ENCODE peak calls at places on chromosomes 2 and 18, in nine cellular contexts. P is GM23338, R is spleen, B is left lung, X is esophagus squamous epithelium, C is ovary, Q is cardiac muscle cell, E is psoas muscle, H is uterus. W is an unnamed sample.

GRCh38 chr2:238139841-238140439 is 1.5 kb downstream of the KLHL30 start:
- DNase-seq in P (no peak), B (peak; percentile 61), E (no peak), C (no peak), R (no peak), X (no peak), H (no peak), Q (no peak), W (no peak)

GRCh38 chr2:198004921-198005829 is 200.8 kb downstream of the PLCL1 start:
- DNase-seq in X (no peak), B (no peak), Q (peak; percentile 38), E (peak; percentile 28), P (no peak), H (no peak), R (no peak), C (no peak), W (no peak)

GRCh38 chr2:64374686-64375085 is 79.3 kb upstream of the LGALSL start:
- DNase-seq in R (no peak), Q (no peak), E (peak; percentile 53), C (no peak), B (no peak), X (no peak), H (no peak), P (no peak), W (peak; percentile 57)

GRCh38 chr2:155205201-155205600 is 506.7 kb downstream of the KCNJ3 start:
- DNase-seq in X (no peak), C (no peak), Q (peak; percentile 67), P (no peak), H (no peak), E (no peak), R (no peak), B (no peak), W (no peak)

GRCh38 chr18:36850527-36851201 is 21.7 kb downstream of the KIAA1328 start:
- DNase-seq in B (no peak), H (no peak), R (no peak), Q (no peak), C (no peak), X (no peak), P (no peak), E (no peak), W (no peak)

GRCh38 chr18:26298107-26298506 is 71.9 kb downstream of the TAF4B start:
- DNase-seq in E (no peak), P (no peak), Q (no peak), R (no peak), C (no peak), B (no peak), X (no peak), H (no peak), W (no peak)

GRCh38 chr2:187986392-187987105 is 305.1 kb upstream of the GULP1 start:
- DNase-seq in B (no peak), E (no peak), P (no peak), H (no peak), Q (no peak), C (no peak), R (no peak), X (no peak), W (no peak)

GRCh38 chr2:99881901-99882591 is 260.3 kb downstream of the AFF3 start:
- DNase-seq in P (peak; percentile 28), C (no peak), B (peak; percentile 20), E (no peak), H (peak; percentile 36), Q (peak; percentile 77), R (no peak), X (no peak), W (no peak)

GRCh38 chr2:98026927-98027522 is 31.3 kb upstream of the TMEM131 start:
- DNase-seq in C (no peak), Q (no peak), R (no peak), B (no peak), E (no peak), H (no peak), X (no peak), P (no peak), W (peak; percentile 35)

GRCh38 chr2:204108301-204108700 is 171.7 kb downstream of the ICOS start:
- DNase-seq in C (no peak), Q (peak; percentile 49), X (no peak), R (no peak), B (no peak), E (no peak), P (peak; percentile 69), H (peak; percentile 51), W (no peak)

GRCh38 chr2:115654362-115654761 is 1211.9 kb downstream of the DPP10 start:
- DNase-seq in B (no peak), Q (no peak), P (no peak), R (no peak), C (no peak), H (no peak), E (no peak), X (no peak), W (no peak)

GRCh38 chr2:208373460-208374089 is 33.0 kb upstream of the PTH2R start:
- DNase-seq in P (peak; percentile 82), Q (peak; percentile 63), H (peak; percentile 26), X (no peak), R (no peak), E (no peak), C (peak; percentile 23), B (no peak), W (peak; percentile 57)

GRCh38 chr2:48482774-48483173 is 47.2 kb upstream of the STON1 start:
- DNase-seq in B (no peak), H (no peak), E (no peak), R (no peak), C (no peak), X (no peak), Q (no peak), P (no peak), W (no peak)

GRCh38 chr2:133434962-133435668 is 133.1 kb downstream of the NCKAP5 start:
- DNase-seq in R (no peak), X (no peak), P (no peak), E (no peak), C (no peak), B (no peak), Q (no peak), H (no peak), W (peak; percentile 27)

GRCh38 chr2:102736174-102736606 is 25.6 kb upstream of the TMEM182 start:
- DNase-seq in P (no peak), H (no peak), Q (no peak), C (peak; percentile 23), E (no peak), B (peak; percentile 61), X (no peak), R (no peak), W (peak; percentile 56)

GRCh38 chr2:112626604-112627059 is 19.1 kb upstream of the SLC20A1 start:
- DNase-seq in P (peak; percentile 72), X (no peak), C (peak; percentile 39), Q (peak; percentile 62), R (peak; percentile 91), E (peak; percentile 75), H (peak; percentile 44), B (peak; percentile 88), W (peak; percentile 63)

GRCh38 chr2:171522057-171522803 is at the start of gene CYBRD1:
- DNase-seq in E (peak; percentile 91), X (peak; percentile 11), P (peak; percentile 77), R (peak; percentile 86), H (peak; percentile 85), C (peak; percentile 88), Q (peak; percentile 43), B (peak; percentile 94), W (peak; percentile 40)

GRCh38 chr18:30280861-30281470 is 761.6 kb downstream of the DSC3 start:
- DNase-seq in P (peak; percentile 84), Q (peak; percentile 80), R (no peak), E (no peak), X (no peak), H (no peak), C (no peak), B (no peak), W (peak; percentile 30)

GRCh38 chr2:19543271-19544019 is 185.0 kb upstream of the OSR1 start:
- DNase-seq in R (no peak), B (no peak), Q (no peak), X (no peak), P (no peak), E (no peak), H (no peak), C (no peak), W (no peak)

GRCh38 chr2:19540739-19541503 is 182.5 kb upstream of the OSR1 start:
- DNase-seq in E (no peak), C (no peak), H (no peak), Q (no peak), B (no peak), P (no peak), X (no peak), R (no peak), W (peak; percentile 25)

GRCh38 chr2:19542796-19543195 is 184.4 kb upstream of the OSR1 start:
- DNase-seq in Q (no peak), B (no peak), C (no peak), H (no peak), R (no peak), X (no peak), P (no peak), E (no peak), W (no peak)

GRCh38 chr2:19544020-19544383 is 185.6 kb upstream of the OSR1 start:
- DNase-seq in R (no peak), H (no peak), E (no peak), Q (no peak), X (no peak), C (no peak), B (no peak), P (no peak), W (no peak)

GRCh38 chr2:19541884-19542283 is 183.5 kb upstream of the OSR1 start:
- DNase-seq in Q (no peak), B (no peak), P (peak; percentile 61), H (no peak), C (no peak), E (no peak), X (no peak), R (no peak), W (no peak)
- TF ChIP-seq CTCF in Q (no peak), B (no peak), P (no peak), H (no peak), C (no peak), E (no peak), X (no peak), R (no peak), W (no peak)

DNA sequence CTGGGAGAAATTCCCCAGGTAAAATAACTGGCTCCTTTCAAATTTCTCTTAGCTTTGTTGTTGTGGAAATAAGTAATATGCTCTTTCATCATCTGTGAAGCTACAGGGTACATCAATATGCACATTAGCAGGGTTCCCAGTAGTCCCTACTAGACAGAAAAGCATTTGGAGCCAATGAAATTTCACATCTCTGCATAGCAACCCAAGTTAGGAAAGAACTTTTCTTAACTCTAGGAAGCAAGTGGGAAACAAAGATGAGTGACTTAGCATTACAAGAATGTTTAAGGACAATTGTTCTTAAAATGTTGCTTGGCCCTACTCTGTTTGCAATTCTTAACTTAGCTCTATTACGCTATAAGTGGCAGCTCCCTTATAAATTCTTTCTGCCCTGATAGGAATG is 39.7 kb downstream of the ZEB2 start:
- DNase-seq in C (no peak), H (no peak), E (no peak), B (no peak), R (no peak), P (peak; percentile 41), Q (no peak), X (no peak), W (no peak)
- H3K27ac ChIP-seq in C (no peak overlapping the region), H (no peak overlapping the region), E (no peak overlapping the region), B (peak overlapping the region; percentile 46), R (peak overlapping the region; percentile 58), P (peak overlapping the region; percentile 48), Q (peak overlapping the region; percentile 75), X (no peak overlapping the region), W (no peak overlapping the region)

GRCh38 chr2:232230557-232230956 is 148.0 kb upstream of the ALPP start:
- DNase-seq in P (peak; percentile 92), B (no peak), R (no peak), C (no peak), H (no peak), X (no peak), Q (peak; percentile 68), E (no peak), W (peak; percentile 5)
- TF ChIP-seq CTCF in P (peak; percentile 52), B (no peak), R (no peak), C (no peak), H (no peak), X (no peak), Q (peak; percentile 14), E (no peak), W (no peak)

GRCh38 chr2:209872675-209873074 is 101.0 kb downstream of the UNC80 start:
- DNase-seq in P (peak; percentile 93), X (no peak), Q (no peak), B (no peak), R (no peak), C (peak; percentile 20), E (peak; percentile 44), H (peak; percentile 59), W (peak; percentile 33)
- H3K27ac ChIP-seq in P (no peak overlapping the region), X (no peak overlapping the region), Q (no peak overlapping the region), B (no peak overlapping the region), R (no peak overlapping the region), C (no peak overlapping the region), E (no peak overlapping the region), H (no peak overlapping the region), W (no peak overlapping the region)

W was measured in body of pancreas.